ENCODE peak calls at places on chromosome 13, in ten cellular contexts. One of them, this sample, is unnamed.

GRCh38 chr13:40370662-40371061 is 295.8 kb downstream of the FOXO1 start:
- DNase-seq in fibroblast of pulmonary artery: no peak
- DNase-seq in lung: no peak
- DNase-seq in progenitor cell of endocrine pancreas: no peak
- DNase-seq in heart right ventricle: no peak
- DNase-seq in psoas muscle: no peak
- DNase-seq in endothelial cell: no peak
- DNase-seq in AG04450: no peak
- DNase-seq in tibial artery: no peak
- DNase-seq in WERI-Rb-1: no peak
- DNase-seq in this sample: no peak

GRCh38 chr13:75749407-75749806 is 113.3 kb downstream of the LMO7 start:
- DNase-seq in WERI-Rb-1: no peak
- DNase-seq in tibial artery: peak
- DNase-seq in AG04450: no peak
- DNase-seq in lung: no peak
- DNase-seq in progenitor cell of endocrine pancreas: no peak
- DNase-seq in fibroblast of pulmonary artery: peak
- DNase-seq in psoas muscle: peak
- DNase-seq in endothelial cell: no peak
- DNase-seq in heart right ventricle: no peak
- DNase-seq in this sample: no peak

GRCh38 chr13:103833453-103833852 is 767.2 kb upstream of the SLC10A2 start:
- DNase-seq in progenitor cell of endocrine pancreas: no peak
- DNase-seq in heart right ventricle: no peak
- DNase-seq in lung: no peak
- DNase-seq in psoas muscle: no peak
- DNase-seq in WERI-Rb-1: no peak
- DNase-seq in endothelial cell: no peak
- DNase-seq in fibroblast of pulmonary artery: no peak
- DNase-seq in tibial artery: no peak
- DNase-seq in AG04450: no peak
- DNase-seq in this sample: no peak

GRCh38 chr13:30752991-30753616 is 17.8 kb downstream of the ALOX5AP start:
- DNase-seq in endothelial cell: no peak
- DNase-seq in heart right ventricle: no peak
- DNase-seq in WERI-Rb-1: no peak
- DNase-seq in lung: no peak
- DNase-seq in tibial artery: no peak
- DNase-seq in AG04450: no peak
- DNase-seq in progenitor cell of endocrine pancreas: no peak
- DNase-seq in psoas muscle: no peak
- DNase-seq in fibroblast of pulmonary artery: no peak
- DNase-seq in this sample: no peak

GRCh38 chr13:34037636-34038325 is 219.8 kb downstream of the RFC3 start:
- DNase-seq in WERI-Rb-1: no peak
- DNase-seq in progenitor cell of endocrine pancreas: no peak
- DNase-seq in psoas muscle: no peak
- DNase-seq in endothelial cell: no peak
- DNase-seq in lung: no peak
- DNase-seq in AG04450: no peak
- DNase-seq in heart right ventricle: no peak
- DNase-seq in tibial artery: no peak
- DNase-seq in fibroblast of pulmonary artery: no peak
- DNase-seq in this sample: no peak

GRCh38 chr13:98998831-98999634 is 21.2 kb upstream of the DOCK9 start:
- DNase-seq in progenitor cell of endocrine pancreas: no peak
- DNase-seq in psoas muscle: no peak
- DNase-seq in endothelial cell: no peak
- DNase-seq in WERI-Rb-1: peak
- DNase-seq in tibial artery: no peak
- DNase-seq in AG04450: no peak
- DNase-seq in heart right ventricle: no peak
- DNase-seq in lung: no peak
- DNase-seq in fibroblast of pulmonary artery: peak
- DNase-seq in this sample: peak

GRCh38 chr13:98576963-98577822 is at the start of gene STK24:
- DNase-seq in tibial artery: peak
- DNase-seq in fibroblast of pulmonary artery: peak
- DNase-seq in heart right ventricle: peak
- DNase-seq in psoas muscle: peak
- DNase-seq in endothelial cell: peak
- DNase-seq in lung: peak
- DNase-seq in progenitor cell of endocrine pancreas: peak
- DNase-seq in WERI-Rb-1: peak
- DNase-seq in AG04450: peak
- DNase-seq in this sample: peak

GRCh38 chr13:106156468-106156867 is 379.0 kb downstream of the EFNB2 start:
- DNase-seq in fibroblast of pulmonary artery: peak
- DNase-seq in progenitor cell of endocrine pancreas: no peak
- DNase-seq in heart right ventricle: no peak
- DNase-seq in lung: no peak
- DNase-seq in psoas muscle: no peak
- DNase-seq in AG04450: peak
- DNase-seq in endothelial cell: no peak
- DNase-seq in tibial artery: no peak
- DNase-seq in WERI-Rb-1: no peak
- DNase-seq in this sample: peak

GRCh38 chr13:80840313-80840976 is 499.5 kb upstream of the SPRY2 start:
- DNase-seq in fibroblast of pulmonary artery: peak
- DNase-seq in AG04450: no peak
- DNase-seq in tibial artery: no peak
- DNase-seq in psoas muscle: no peak
- DNase-seq in lung: no peak
- DNase-seq in progenitor cell of endocrine pancreas: no peak
- DNase-seq in WERI-Rb-1: no peak
- DNase-seq in heart right ventricle: no peak
- DNase-seq in endothelial cell: no peak
- DNase-seq in this sample: no peak

GRCh38 chr13:29583073-29583785 is 12.3 kb downstream of the SLC7A1 start:
- DNase-seq in endothelial cell: no peak
- DNase-seq in heart right ventricle: no peak
- DNase-seq in tibial artery: no peak
- DNase-seq in fibroblast of pulmonary artery: no peak
- DNase-seq in psoas muscle: no peak
- DNase-seq in AG04450: no peak
- DNase-seq in WERI-Rb-1: no peak
- DNase-seq in progenitor cell of endocrine pancreas: no peak
- DNase-seq in lung: no peak
- DNase-seq in this sample: peak

GRCh38 chr13:90968510-90968909 is 379.0 kb upstream of the MIR17HG start:
- DNase-seq in heart right ventricle: no peak
- DNase-seq in psoas muscle: no peak
- DNase-seq in lung: no peak
- DNase-seq in WERI-Rb-1: peak
- DNase-seq in progenitor cell of endocrine pancreas: no peak
- DNase-seq in AG04450: no peak
- DNase-seq in tibial artery: no peak
- DNase-seq in endothelial cell: peak
- DNase-seq in fibroblast of pulmonary artery: peak
- DNase-seq in this sample: no peak

GRCh38 chr13:24500977-24501376 is 11.6 kb downstream of the PARP4 start:
- DNase-seq in AG04450: no peak
- DNase-seq in progenitor cell of endocrine pancreas: no peak
- DNase-seq in tibial artery: no peak
- DNase-seq in fibroblast of pulmonary artery: peak
- DNase-seq in psoas muscle: no peak
- DNase-seq in endothelial cell: no peak
- DNase-seq in heart right ventricle: no peak
- DNase-seq in WERI-Rb-1: no peak
- DNase-seq in lung: no peak
- DNase-seq in this sample: peak

GRCh38 chr13:25463496-25463895 is 91.7 kb downstream of the ATP8A2 start:
- DNase-seq in WERI-Rb-1: no peak
- DNase-seq in endothelial cell: no peak
- DNase-seq in lung: no peak
- DNase-seq in tibial artery: no peak
- DNase-seq in psoas muscle: no peak
- DNase-seq in heart right ventricle: no peak
- DNase-seq in progenitor cell of endocrine pancreas: no peak
- DNase-seq in AG04450: no peak
- DNase-seq in fibroblast of pulmonary artery: no peak
- DNase-seq in this sample: peak

GRCh38 chr13:100836696-100837095 is 162.1 kb upstream of the TMTC4 start:
- DNase-seq in WERI-Rb-1: no peak
- DNase-seq in fibroblast of pulmonary artery: peak
- DNase-seq in heart right ventricle: no peak
- DNase-seq in endothelial cell: no peak
- DNase-seq in AG04450: no peak
- DNase-seq in progenitor cell of endocrine pancreas: no peak
- DNase-seq in psoas muscle: no peak
- DNase-seq in lung: no peak
- DNase-seq in tibial artery: no peak
- DNase-seq in this sample: no peak

GRCh38 chr13:47117268-47117667 is 220.4 kb upstream of the HTR2A start:
- DNase-seq in heart right ventricle: no peak
- DNase-seq in lung: no peak
- DNase-seq in tibial artery: no peak
- DNase-seq in psoas muscle: no peak
- DNase-seq in AG04450: peak
- DNase-seq in WERI-Rb-1: no peak
- DNase-seq in progenitor cell of endocrine pancreas: no peak
- DNase-seq in endothelial cell: no peak
- DNase-seq in fibroblast of pulmonary artery: peak
- DNase-seq in this sample: peak

GRCh38 chr13:59879281-59879680 is 284.4 kb downstream of the DIAPH3 start:
- DNase-seq in lung: no peak
- DNase-seq in AG04450: no peak
- DNase-seq in progenitor cell of endocrine pancreas: no peak
- DNase-seq in tibial artery: no peak
- DNase-seq in WERI-Rb-1: no peak
- DNase-seq in fibroblast of pulmonary artery: no peak
- DNase-seq in psoas muscle: no peak
- DNase-seq in heart right ventricle: no peak
- DNase-seq in endothelial cell: no peak
- DNase-seq in this sample: no peak

GRCh38 chr13:36282818-36283432 is 14.7 kb downstream of the CCDC169 start:
- DNase-seq in progenitor cell of endocrine pancreas: no peak
- DNase-seq in AG04450: peak
- DNase-seq in lung: no peak
- DNase-seq in heart right ventricle: no peak
- DNase-seq in psoas muscle: no peak
- DNase-seq in fibroblast of pulmonary artery: peak
- DNase-seq in tibial artery: no peak
- DNase-seq in endothelial cell: no peak
- DNase-seq in WERI-Rb-1: no peak
- DNase-seq in this sample: peak

GRCh38 chr13:48255090-48255489 is 22.1 kb downstream of the ITM2B start:
- DNase-seq in psoas muscle: no peak
- DNase-seq in AG04450: no peak
- DNase-seq in heart right ventricle: no peak
- DNase-seq in WERI-Rb-1: no peak
- DNase-seq in fibroblast of pulmonary artery: no peak
- DNase-seq in lung: no peak
- DNase-seq in tibial artery: no peak
- DNase-seq in endothelial cell: no peak
- DNase-seq in progenitor cell of endocrine pancreas: no peak
- DNase-seq in this sample: no peak

DNA sequence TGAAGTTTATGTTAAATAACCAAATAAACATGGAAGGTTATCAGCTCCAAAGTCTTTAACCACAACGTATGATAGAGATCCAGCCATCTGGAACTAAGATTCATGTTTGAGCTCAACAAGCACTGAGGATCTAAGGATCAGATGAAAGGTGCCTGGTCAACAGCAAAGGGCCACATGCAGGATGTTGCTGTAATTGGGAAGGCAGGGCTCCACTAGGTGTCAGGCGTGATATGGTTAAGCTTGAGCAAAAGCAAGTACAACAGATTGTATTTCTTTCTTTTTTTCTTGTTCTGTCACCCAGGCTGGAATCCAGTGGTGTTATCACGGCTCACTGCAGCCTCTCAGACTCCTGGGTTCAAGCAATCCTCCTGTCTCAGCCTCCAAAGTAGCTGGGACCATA is 12.0 kb downstream of the EBPL start:
- DNase-seq in endothelial cell: no peak
- DNase-seq in fibroblast of pulmonary artery: peak
- DNase-seq in lung: no peak
- DNase-seq in AG04450: no peak
- DNase-seq in heart right ventricle: no peak
- DNase-seq in tibial artery: no peak
- DNase-seq in WERI-Rb-1: peak
- DNase-seq in progenitor cell of endocrine pancreas: no peak
- DNase-seq in psoas muscle: no peak
- DNase-seq in this sample: no peak
- TF ChIP-seq CTCF in endothelial cell: no peak
- TF ChIP-seq CTCF in fibroblast of pulmonary artery: peak
- TF ChIP-seq CTCF in lung: no peak
- TF ChIP-seq CTCF in AG04450: peak
- TF ChIP-seq CTCF in heart right ventricle: no peak
- TF ChIP-seq CTCF in tibial artery: no peak
- TF ChIP-seq CTCF in WERI-Rb-1: peak
- TF ChIP-seq CTCF in progenitor cell of endocrine pancreas: no peak
- TF ChIP-seq CTCF in psoas muscle: peak
- TF ChIP-seq CTCF in this sample: no peak

GRCh38 chr13:110412132-110412912 is 105.2 kb downstream of the COL4A2 start:
- DNase-seq in lung: peak
- DNase-seq in heart right ventricle: peak
- DNase-seq in tibial artery: peak
- DNase-seq in psoas muscle: peak
- DNase-seq in fibroblast of pulmonary artery: peak
- DNase-seq in AG04450: peak
- DNase-seq in WERI-Rb-1: peak
- DNase-seq in endothelial cell: peak
- DNase-seq in progenitor cell of endocrine pancreas: peak
- DNase-seq in this sample: peak
- TF ChIP-seq CTCF in lung: peak
- TF ChIP-seq CTCF in heart right ventricle: peak
- TF ChIP-seq CTCF in tibial artery: peak
- TF ChIP-seq CTCF in psoas muscle: peak
- TF ChIP-seq CTCF in fibroblast of pulmonary artery: peak
- TF ChIP-seq CTCF in AG04450: peak
- TF ChIP-seq CTCF in WERI-Rb-1: peak
- TF ChIP-seq CTCF in endothelial cell: peak
- TF ChIP-seq CTCF in progenitor cell of endocrine pancreas: peak
- TF ChIP-seq CTCF in this sample: peak

GRCh38 chr13:82625753-82626152 is 1256.5 kb downstream of the SLITRK1 start:
- DNase-seq in AG04450: no peak
- DNase-seq in lung: no peak
- DNase-seq in tibial artery: no peak
- DNase-seq in progenitor cell of endocrine pancreas: no peak
- DNase-seq in psoas muscle: no peak
- DNase-seq in WERI-Rb-1: no peak
- DNase-seq in endothelial cell: no peak
- DNase-seq in heart right ventricle: no peak
- DNase-seq in fibroblast of pulmonary artery: no peak
- DNase-seq in this sample: no peak
- TF ChIP-seq CTCF in AG04450: no peak
- TF ChIP-seq CTCF in lung: no peak
- TF ChIP-seq CTCF in tibial artery: no peak
- TF ChIP-seq CTCF in progenitor cell of endocrine pancreas: no peak
- TF ChIP-seq CTCF in psoas muscle: no peak
- TF ChIP-seq CTCF in WERI-Rb-1: no peak
- TF ChIP-seq CTCF in endothelial cell: no peak
- TF ChIP-seq CTCF in heart right ventricle: no peak
- TF ChIP-seq CTCF in fibroblast of pulmonary artery: no peak
- TF ChIP-seq CTCF in this sample: no peak

GRCh38 chr13:73596382-73596781 is 537.6 kb downstream of the KLF5 start:
- DNase-seq in WERI-Rb-1: no peak
- DNase-seq in AG04450: no peak
- DNase-seq in lung: no peak
- DNase-seq in fibroblast of pulmonary artery: no peak
- DNase-seq in psoas muscle: no peak
- DNase-seq in tibial artery: no peak
- DNase-seq in heart right ventricle: no peak
- DNase-seq in endothelial cell: no peak
- DNase-seq in progenitor cell of endocrine pancreas: no peak
- DNase-seq in this sample: no peak
- TF ChIP-seq CTCF in WERI-Rb-1: no peak
- TF ChIP-seq CTCF in AG04450: no peak
- TF ChIP-seq CTCF in lung: no peak
- TF ChIP-seq CTCF in fibroblast of pulmonary artery: no peak
- TF ChIP-seq CTCF in psoas muscle: no peak
- TF ChIP-seq CTCF in tibial artery: no peak
- TF ChIP-seq CTCF in heart right ventricle: no peak
- TF ChIP-seq CTCF in endothelial cell: no peak
- TF ChIP-seq CTCF in progenitor cell of endocrine pancreas: no peak
- TF ChIP-seq CTCF in this sample: no peak

This sample was measured in HFFc6.